ENCODE peak calls at places on chromosomes 7 and 10, in six cellular contexts. One of them, this sample, is unnamed.

GRCh38 chr10:124763267-124763666 is 19.1 kb upstream of the FAM53B start:
- DNase-seq in neural progenitor cell: no peak
- DNase-seq in hepatocyte: no peak
- DNase-seq in activated T-cell treated with anti-CD3 and anti-CD28 coated beads for 24 hours: no peak
- DNase-seq in activated CD4-positive, alpha-beta T cell treated with anti-CD3 and anti-CD28 coated beads, Interleukin-2, amount 10 ng/mL, durations not matched to agents 7 days and 5 days: no peak
- DNase-seq in Daoy: no peak
- DNase-seq in this sample: no peak

GRCh38 chr10:113454341-113455061 is 98.4 kb upstream of the HABP2 start:
- DNase-seq in activated CD4-positive, alpha-beta T cell treated with anti-CD3 and anti-CD28 coated beads, Interleukin-2, amount 10 ng/mL, durations not matched to agents 7 days and 5 days: peak
- DNase-seq in Daoy: peak
- DNase-seq in neural progenitor cell: peak
- DNase-seq in activated T-cell treated with anti-CD3 and anti-CD28 coated beads for 24 hours: no peak
- DNase-seq in hepatocyte: peak
- DNase-seq in this sample: no peak

GRCh38 chr7:38411404-38411803 is 138.0 kb upstream of the TARP start:
- DNase-seq in neural progenitor cell: peak
- DNase-seq in activated T-cell treated with anti-CD3 and anti-CD28 coated beads for 24 hours: no peak
- DNase-seq in activated CD4-positive, alpha-beta T cell treated with anti-CD3 and anti-CD28 coated beads, Interleukin-2, amount 10 ng/mL, durations not matched to agents 7 days and 5 days: no peak
- DNase-seq in hepatocyte: peak
- DNase-seq in Daoy: peak
- DNase-seq in this sample: no peak

GRCh38 chr10:108862691-108863350 is 1060.5 kb downstream of the XPNPEP1 start:
- DNase-seq in activated T-cell treated with anti-CD3 and anti-CD28 coated beads for 24 hours: no peak
- DNase-seq in neural progenitor cell: no peak
- DNase-seq in hepatocyte: no peak
- DNase-seq in activated CD4-positive, alpha-beta T cell treated with anti-CD3 and anti-CD28 coated beads, Interleukin-2, amount 10 ng/mL, durations not matched to agents 7 days and 5 days: no peak
- DNase-seq in Daoy: no peak
- DNase-seq in this sample: no peak

GRCh38 chr10:60384708-60385398 is 4.8 kb downstream of the ANK3 start:
- DNase-seq in activated CD4-positive, alpha-beta T cell treated with anti-CD3 and anti-CD28 coated beads, Interleukin-2, amount 10 ng/mL, durations not matched to agents 7 days and 5 days: no peak
- DNase-seq in Daoy: peak
- DNase-seq in neural progenitor cell: no peak
- DNase-seq in hepatocyte: no peak
- DNase-seq in activated T-cell treated with anti-CD3 and anti-CD28 coated beads for 24 hours: no peak
- DNase-seq in this sample: no peak

GRCh38 chr7:45919231-45919825 is 1.7 kb downstream of the IGFBP3 start:
- DNase-seq in activated CD4-positive, alpha-beta T cell treated with anti-CD3 and anti-CD28 coated beads, Interleukin-2, amount 10 ng/mL, durations not matched to agents 7 days and 5 days: no peak
- DNase-seq in neural progenitor cell: peak
- DNase-seq in activated T-cell treated with anti-CD3 and anti-CD28 coated beads for 24 hours: no peak
- DNase-seq in Daoy: no peak
- DNase-seq in hepatocyte: no peak
- DNase-seq in this sample: no peak

GRCh38 chr10:32055478-32056135 is 618 bp downstream of the KIF5B start:
- DNase-seq in neural progenitor cell: peak
- DNase-seq in Daoy: peak
- DNase-seq in hepatocyte: peak
- DNase-seq in activated CD4-positive, alpha-beta T cell treated with anti-CD3 and anti-CD28 coated beads, Interleukin-2, amount 10 ng/mL, durations not matched to agents 7 days and 5 days: peak
- DNase-seq in activated T-cell treated with anti-CD3 and anti-CD28 coated beads for 24 hours: peak
- DNase-seq in this sample: peak

GRCh38 chr7:36668080-36668479 is 56.2 kb downstream of the AOAH start:
- DNase-seq in activated T-cell treated with anti-CD3 and anti-CD28 coated beads for 24 hours: no peak
- DNase-seq in neural progenitor cell: no peak
- DNase-seq in Daoy: peak
- DNase-seq in activated CD4-positive, alpha-beta T cell treated with anti-CD3 and anti-CD28 coated beads, Interleukin-2, amount 10 ng/mL, durations not matched to agents 7 days and 5 days: no peak
- DNase-seq in hepatocyte: no peak
- DNase-seq in this sample: no peak

GRCh38 chr7:26155531-26156375 is 3.8 kb downstream of the NFE2L3 start:
- DNase-seq in hepatocyte: no peak
- DNase-seq in activated T-cell treated with anti-CD3 and anti-CD28 coated beads for 24 hours: no peak
- DNase-seq in activated CD4-positive, alpha-beta T cell treated with anti-CD3 and anti-CD28 coated beads, Interleukin-2, amount 10 ng/mL, durations not matched to agents 7 days and 5 days: no peak
- DNase-seq in neural progenitor cell: no peak
- DNase-seq in Daoy: peak
- DNase-seq in this sample: no peak

GRCh38 chr10:68172324-68172723 is 59.6 kb downstream of the ATOH7 start:
- DNase-seq in Daoy: no peak
- DNase-seq in activated T-cell treated with anti-CD3 and anti-CD28 coated beads for 24 hours: no peak
- DNase-seq in activated CD4-positive, alpha-beta T cell treated with anti-CD3 and anti-CD28 coated beads, Interleukin-2, amount 10 ng/mL, durations not matched to agents 7 days and 5 days: no peak
- DNase-seq in hepatocyte: no peak
- DNase-seq in neural progenitor cell: no peak
- DNase-seq in this sample: no peak

GRCh38 chr10:84204122-84204521 is 9.8 kb downstream of the CDHR1 start:
- DNase-seq in hepatocyte: no peak
- DNase-seq in Daoy: no peak
- DNase-seq in activated CD4-positive, alpha-beta T cell treated with anti-CD3 and anti-CD28 coated beads, Interleukin-2, amount 10 ng/mL, durations not matched to agents 7 days and 5 days: no peak
- DNase-seq in neural progenitor cell: peak
- DNase-seq in activated T-cell treated with anti-CD3 and anti-CD28 coated beads for 24 hours: no peak
- DNase-seq in this sample: no peak

GRCh38 chr7:48299580-48300169 is 128.4 kb downstream of the ABCA13 start:
- DNase-seq in activated T-cell treated with anti-CD3 and anti-CD28 coated beads for 24 hours: peak
- DNase-seq in neural progenitor cell: peak
- DNase-seq in hepatocyte: peak
- DNase-seq in activated CD4-positive, alpha-beta T cell treated with anti-CD3 and anti-CD28 coated beads, Interleukin-2, amount 10 ng/mL, durations not matched to agents 7 days and 5 days: peak
- DNase-seq in Daoy: peak
- DNase-seq in this sample: no peak

GRCh38 chr10:76327441-76327840 is 896.0 kb downstream of the LRMDA start:
- DNase-seq in neural progenitor cell: no peak
- DNase-seq in Daoy: no peak
- DNase-seq in activated T-cell treated with anti-CD3 and anti-CD28 coated beads for 24 hours: no peak
- DNase-seq in hepatocyte: no peak
- DNase-seq in activated CD4-positive, alpha-beta T cell treated with anti-CD3 and anti-CD28 coated beads, Interleukin-2, amount 10 ng/mL, durations not matched to agents 7 days and 5 days: no peak
- DNase-seq in this sample: no peak

GRCh38 chr10:33697016-33697415 is 362.5 kb upstream of the NRP1 start:
- DNase-seq in activated T-cell treated with anti-CD3 and anti-CD28 coated beads for 24 hours: no peak
- DNase-seq in Daoy: no peak
- DNase-seq in neural progenitor cell: no peak
- DNase-seq in hepatocyte: no peak
- DNase-seq in activated CD4-positive, alpha-beta T cell treated with anti-CD3 and anti-CD28 coated beads, Interleukin-2, amount 10 ng/mL, durations not matched to agents 7 days and 5 days: no peak
- DNase-seq in this sample: no peak

GRCh38 chr10:43037942-43038782 is 38.7 kb upstream of the RET start:
- DNase-seq in activated CD4-positive, alpha-beta T cell treated with anti-CD3 and anti-CD28 coated beads, Interleukin-2, amount 10 ng/mL, durations not matched to agents 7 days and 5 days: no peak
- DNase-seq in hepatocyte: no peak
- DNase-seq in activated T-cell treated with anti-CD3 and anti-CD28 coated beads for 24 hours: no peak
- DNase-seq in neural progenitor cell: no peak
- DNase-seq in Daoy: no peak
- DNase-seq in this sample: no peak

GRCh38 chr7:37481722-37482288 is 33.1 kb upstream of the ELMO1 start:
- DNase-seq in activated T-cell treated with anti-CD3 and anti-CD28 coated beads for 24 hours: no peak
- DNase-seq in neural progenitor cell: no peak
- DNase-seq in Daoy: no peak
- DNase-seq in hepatocyte: no peak
- DNase-seq in activated CD4-positive, alpha-beta T cell treated with anti-CD3 and anti-CD28 coated beads, Interleukin-2, amount 10 ng/mL, durations not matched to agents 7 days and 5 days: no peak
- DNase-seq in this sample: no peak

GRCh38 chr10:79430946-79431345 is 14.5 kb downstream of the ZCCHC24 start:
- DNase-seq in Daoy: no peak
- DNase-seq in hepatocyte: peak
- DNase-seq in activated T-cell treated with anti-CD3 and anti-CD28 coated beads for 24 hours: no peak
- DNase-seq in neural progenitor cell: no peak
- DNase-seq in activated CD4-positive, alpha-beta T cell treated with anti-CD3 and anti-CD28 coated beads, Interleukin-2, amount 10 ng/mL, durations not matched to agents 7 days and 5 days: no peak
- DNase-seq in this sample: no peak

GRCh38 chr7:108079291-108080057 is 50.7 kb downstream of the LAMB4 start:
- DNase-seq in neural progenitor cell: no peak
- DNase-seq in activated CD4-positive, alpha-beta T cell treated with anti-CD3 and anti-CD28 coated beads, Interleukin-2, amount 10 ng/mL, durations not matched to agents 7 days and 5 days: no peak
- DNase-seq in hepatocyte: peak
- DNase-seq in activated T-cell treated with anti-CD3 and anti-CD28 coated beads for 24 hours: no peak
- DNase-seq in Daoy: peak
- DNase-seq in this sample: no peak

GRCh38 chr7:18693401-18693800 is 197.9 kb downstream of the HDAC9 start:
- DNase-seq in hepatocyte: peak
- DNase-seq in activated CD4-positive, alpha-beta T cell treated with anti-CD3 and anti-CD28 coated beads, Interleukin-2, amount 10 ng/mL, durations not matched to agents 7 days and 5 days: no peak
- DNase-seq in neural progenitor cell: peak
- DNase-seq in Daoy: peak
- DNase-seq in activated T-cell treated with anti-CD3 and anti-CD28 coated beads for 24 hours: no peak
- DNase-seq in this sample: no peak

GRCh38 chr7:6648066-6648814 is 11.1 kb downstream of the ZNF316 start:
- DNase-seq in activated CD4-positive, alpha-beta T cell treated with anti-CD3 and anti-CD28 coated beads, Interleukin-2, amount 10 ng/mL, durations not matched to agents 7 days and 5 days: no peak
- DNase-seq in Daoy: no peak
- DNase-seq in neural progenitor cell: no peak
- DNase-seq in hepatocyte: no peak
- DNase-seq in activated T-cell treated with anti-CD3 and anti-CD28 coated beads for 24 hours: no peak
- DNase-seq in this sample: no peak

GRCh38 chr7:111827863-111828504 is 265.7 kb upstream of the IMMP2L start:
- DNase-seq in neural progenitor cell: no peak
- DNase-seq in activated CD4-positive, alpha-beta T cell treated with anti-CD3 and anti-CD28 coated beads, Interleukin-2, amount 10 ng/mL, durations not matched to agents 7 days and 5 days: no peak
- DNase-seq in hepatocyte: peak
- DNase-seq in Daoy: peak
- DNase-seq in activated T-cell treated with anti-CD3 and anti-CD28 coated beads for 24 hours: no peak
- DNase-seq in this sample: no peak

GRCh38 chr10:119461380-119461779 is 81.1 kb downstream of the RGS10 start:
- DNase-seq in neural progenitor cell: no peak
- DNase-seq in hepatocyte: no peak
- DNase-seq in Daoy: no peak
- DNase-seq in activated T-cell treated with anti-CD3 and anti-CD28 coated beads for 24 hours: no peak
- DNase-seq in activated CD4-positive, alpha-beta T cell treated with anti-CD3 and anti-CD28 coated beads, Interleukin-2, amount 10 ng/mL, durations not matched to agents 7 days and 5 days: no peak
- DNase-seq in this sample: no peak

GRCh38 chr10:110992011-110992800 is 72.8 kb downstream of the SHOC2 start:
- DNase-seq in neural progenitor cell: no peak
- DNase-seq in activated CD4-positive, alpha-beta T cell treated with anti-CD3 and anti-CD28 coated beads, Interleukin-2, amount 10 ng/mL, durations not matched to agents 7 days and 5 days: no peak
- DNase-seq in activated T-cell treated with anti-CD3 and anti-CD28 coated beads for 24 hours: no peak
- DNase-seq in hepatocyte: no peak
- DNase-seq in Daoy: no peak
- DNase-seq in this sample: no peak

GRCh38 chr7:4809091-4809591 is 33.7 kb downstream of the AP5Z1 start:
- DNase-seq in activated CD4-positive, alpha-beta T cell treated with anti-CD3 and anti-CD28 coated beads, Interleukin-2, amount 10 ng/mL, durations not matched to agents 7 days and 5 days: peak
- DNase-seq in neural progenitor cell: no peak
- DNase-seq in hepatocyte: no peak
- DNase-seq in activated T-cell treated with anti-CD3 and anti-CD28 coated beads for 24 hours: peak
- DNase-seq in Daoy: no peak
- DNase-seq in this sample: no peak

GRCh38 chr10:66819691-66820090 is 106.1 kb upstream of the LRRTM3 start:
- DNase-seq in neural progenitor cell: no peak
- DNase-seq in hepatocyte: no peak
- DNase-seq in activated T-cell treated with anti-CD3 and anti-CD28 coated beads for 24 hours: no peak
- DNase-seq in activated CD4-positive, alpha-beta T cell treated with anti-CD3 and anti-CD28 coated beads, Interleukin-2, amount 10 ng/mL, durations not matched to agents 7 days and 5 days: no peak
- DNase-seq in Daoy: no peak
- DNase-seq in this sample: no peak

GRCh38 chr10:794382-794956 is 105.0 kb upstream of the DIP2C start:
- DNase-seq in activated CD4-positive, alpha-beta T cell treated with anti-CD3 and anti-CD28 coated beads, Interleukin-2, amount 10 ng/mL, durations not matched to agents 7 days and 5 days: no peak
- DNase-seq in Daoy: no peak
- DNase-seq in hepatocyte: no peak
- DNase-seq in neural progenitor cell: peak
- DNase-seq in activated T-cell treated with anti-CD3 and anti-CD28 coated beads for 24 hours: no peak
- DNase-seq in this sample: no peak

This sample was measured in T-helper 9 cell.